ENCODE peak calls at places on chromosome 5, in four cellular contexts. T, H, S and N are unnamed samples.

GRCh38 chr5:127936439-127936972 is 147.1 kb upstream of the SLC12A2 start:
- DNase-seq in T (no peak), S (no peak), H (no peak), N (no peak)

GRCh38 chr5:177276886-177277285 is 26.6 kb downstream of the RAB24 start:
- DNase-seq in T (no peak), H (no peak), S (no peak), N (no peak)

GRCh38 chr5:133356386-133357331 is 255.7 kb downstream of the FSTL4 start:
- DNase-seq in H (peak; percentile 37), T (no peak), S (no peak), N (no peak)

GRCh38 chr5:1300581-1301083 is 5.8 kb upstream of the TERT start:
- DNase-seq in T (no peak), S (no peak), H (peak; percentile 37), N (no peak)

GRCh38 chr5:146494656-146495055 is 21.3 kb downstream of the GPR151 start:
- DNase-seq in T (no peak), H (no peak), S (no peak), N (no peak)

GRCh38 chr5:42620579-42621216 is 135.9 kb upstream of the CCDC152 start:
- DNase-seq in H (no peak), S (no peak), T (no peak), N (no peak)

GRCh38 chr5:147880461-147880860 is 1.9 kb downstream of the SCGB3A2 start:
- DNase-seq in T (no peak), S (no peak), H (no peak), N (no peak)

GRCh38 chr5:138696501-138696900 is 56.7 kb upstream of the CTNNA1 start:
- DNase-seq in S (no peak), T (no peak), H (no peak), N (no peak)

GRCh38 chr5:176748073-176748966 is 62.0 kb upstream of the UNC5A start:
- DNase-seq in H (peak; percentile 42), T (no peak), S (no peak), N (no peak)

GRCh38 chr5:18968966-18969365 is 1019.0 kb downstream of the CDH18 start:
- DNase-seq in T (no peak), H (no peak), S (no peak), N (no peak)

GRCh38 chr5:173670130-173670591 is 53.7 kb upstream of the BOD1 start:
- DNase-seq in H (no peak), S (no peak), T (no peak), N (no peak)

GRCh38 chr5:109394806-109395205 is 15.0 kb downstream of the PJA2 start:
- DNase-seq in T (no peak), S (no peak), H (no peak), N (no peak)

GRCh38 chr5:172322028-172322965 is 38.7 kb upstream of the UBTD2 start:
- DNase-seq in H (no peak), S (peak; percentile 15), T (no peak), N (no peak)

GRCh38 chr5:33241826-33242225 is 198.9 kb upstream of the TARS1 start:
- DNase-seq in H (no peak), T (no peak), S (no peak), N (no peak)

GRCh38 chr5:31811210-31811609 is 172.3 kb downstream of the PDZD2 start:
- DNase-seq in H (no peak), S (peak; percentile 17), T (no peak), N (no peak)

GRCh38 chr5:126831175-126831574 is 54.2 kb downstream of the LMNB1 start:
- DNase-seq in T (no peak), S (no peak), H (no peak), N (no peak)

GRCh38 chr5:150361301-150361700 is 3.8 kb downstream of the TCOF1 start:
- DNase-seq in S (no peak), H (no peak), T (peak; percentile 41), N (no peak)

GRCh38 chr5:72486371-72486770 is 20.8 kb downstream of the ZNF366 start:
- DNase-seq in T (no peak), S (no peak), H (no peak), N (no peak)

GRCh38 chr5:62284946-62285891 is 20.8 kb upstream of the KIF2A start:
- DNase-seq in S (no peak), T (peak; percentile 71), H (no peak), N (no peak)

GRCh38 chr5:109105631-109106267 is 304.0 kb downstream of the PJA2 start:
- DNase-seq in T (no peak), H (no peak), S (no peak), N (no peak)

GRCh38 chr5:59856324-59856723 is 37.2 kb downstream of the PDE4D start:
- DNase-seq in H (no peak), S (no peak), T (no peak), N (no peak)

GRCh38 chr5:851553-851952 is 767 bp upstream of the ZDHHC11 start:
- DNase-seq in T (no peak), H (no peak), S (no peak), N (no peak)

GRCh38 chr5:109759304-109759703 is 69.6 kb downstream of the MAN2A1 start:
- DNase-seq in S (no peak), H (no peak), T (no peak), N (no peak)

GRCh38 chr5:2905741-2906140 is 154.3 kb upstream of the IRX2 start:
- DNase-seq in T (no peak), S (no peak), H (peak; percentile 20), N (no peak)

GRCh38 chr5:51380603-51381207 is 2.5 kb upstream of the ISL1 start:
- DNase-seq in T (no peak), S (peak; percentile 6), H (no peak), N (no peak)

GRCh38 chr5:39732166-39732565 is 307.4 kb upstream of the DAB2 start:
- DNase-seq in T (no peak), H (no peak), S (no peak), N (no peak)

GRCh38 chr5:132464155-132464939 is 26.2 kb downstream of the IRF1 start:
- DNase-seq in S (no peak), T (no peak), H (no peak), N (no peak)

GRCh38 chr5:159104058-159104651 is 4.4 kb upstream of the EBF1 start:
- DNase-seq in H (peak; percentile 65), T (no peak), S (no peak), N (no peak)

GRCh38 chr5:139690385-139691274 is 42.5 kb downstream of the CXXC5 start:
- DNase-seq in T (no peak), S (no peak), H (peak; percentile 48), N (no peak)

GRCh38 chr5:86570427-86571083 is 47.2 kb upstream of the COX7C start:
- DNase-seq in T (no peak), S (peak; percentile 2), H (no peak), N (no peak)

DNA sequence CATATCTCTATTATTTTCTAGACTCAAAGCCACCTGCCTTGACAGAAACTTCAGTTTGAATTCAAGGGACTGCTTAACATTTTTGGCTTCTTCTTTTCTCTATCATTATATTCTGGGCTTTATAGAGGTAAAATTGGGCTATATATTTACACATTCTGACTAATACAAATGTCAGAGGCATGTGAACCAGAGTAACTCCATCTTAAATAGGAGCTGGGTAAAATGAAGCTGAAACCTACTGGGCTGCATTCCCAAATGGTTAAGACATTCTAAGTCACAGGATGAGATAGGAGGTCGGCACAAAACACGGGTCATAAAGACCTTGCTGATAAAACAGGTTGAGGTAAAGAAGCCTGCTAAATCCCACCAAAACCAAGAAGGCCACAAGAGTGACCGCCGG is 44.9 kb upstream of the COX7C start:
- DNase-seq in T (no peak), S (no peak), H (no peak), N (no peak)
- TF ChIP-seq POLR2AphosphoS5 in T (no peak), S (no peak), H (no peak), N (no peak)

DNA sequence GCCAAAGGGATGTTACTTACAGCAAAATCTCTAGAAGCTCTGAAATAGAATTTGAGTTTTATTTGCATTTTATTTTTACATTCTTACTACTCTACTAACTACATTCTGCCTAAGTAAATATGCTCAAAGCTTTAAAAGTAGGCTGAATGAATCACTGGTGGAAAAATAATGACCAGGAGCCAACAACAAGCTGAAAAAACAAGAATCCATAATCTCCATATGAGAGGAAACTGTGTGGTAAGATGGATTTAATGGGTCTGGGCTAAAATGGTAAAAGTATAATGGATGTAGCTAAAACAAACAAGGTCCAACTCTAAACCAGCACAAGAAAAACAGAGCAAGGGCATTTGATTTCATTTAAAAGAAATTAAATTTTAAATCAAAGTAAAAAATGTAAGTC is 525.8 kb upstream of the FTMT start:
- DNase-seq in T (no peak), S (no peak), H (no peak), N (no peak)
- TF ChIP-seq TAF1 in T (no peak), S (no peak), H (no peak), N (no peak)

DNA sequence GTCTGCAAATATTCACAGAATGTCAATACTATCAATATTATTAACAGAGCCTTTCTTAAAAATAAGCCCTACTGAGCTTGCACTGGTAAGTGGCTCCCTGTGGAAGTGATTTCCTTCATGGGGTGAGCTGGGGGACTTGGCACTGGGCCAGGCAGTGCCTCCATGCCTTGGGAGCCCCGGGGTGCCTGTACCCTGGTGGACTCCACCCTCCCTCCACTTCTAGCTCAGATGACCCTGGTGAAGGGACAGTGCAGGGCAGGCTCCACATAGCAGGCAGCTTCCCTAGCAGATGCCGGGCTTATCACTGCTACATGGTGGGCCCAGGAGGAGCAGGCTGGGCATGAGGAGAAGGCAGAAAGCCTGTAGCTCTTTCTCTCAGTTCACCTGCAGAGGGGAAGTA is 119.2 kb downstream of the DCP2 start:
- DNase-seq in H (no peak), T (no peak), S (no peak), N (no peak)
- TF ChIP-seq POLR2A in H (no peak), T (no peak), S (no peak), N (no peak)

GRCh38 chr5:160312960-160313734 is 783 bp upstream of the CCNJL start:
- DNase-seq in T (no peak), S (no peak), H (no peak), N (no peak)

GRCh38 chr5:160318409-160318808 is 6.0 kb upstream of the CCNJL start:
- DNase-seq in T (no peak), S (no peak), H (no peak), N (no peak)

GRCh38 chr5:160312139-160312959 is at the start of gene CCNJL:
- DNase-seq in S (peak; percentile 52), T (no peak), H (peak; percentile 92), N (peak; percentile 38)

GRCh38 chr5:160317447-160317846 is 5.1 kb upstream of the CCNJL start:
- DNase-seq in H (no peak), T (no peak), S (peak; percentile 55), N (no peak)

DNA sequence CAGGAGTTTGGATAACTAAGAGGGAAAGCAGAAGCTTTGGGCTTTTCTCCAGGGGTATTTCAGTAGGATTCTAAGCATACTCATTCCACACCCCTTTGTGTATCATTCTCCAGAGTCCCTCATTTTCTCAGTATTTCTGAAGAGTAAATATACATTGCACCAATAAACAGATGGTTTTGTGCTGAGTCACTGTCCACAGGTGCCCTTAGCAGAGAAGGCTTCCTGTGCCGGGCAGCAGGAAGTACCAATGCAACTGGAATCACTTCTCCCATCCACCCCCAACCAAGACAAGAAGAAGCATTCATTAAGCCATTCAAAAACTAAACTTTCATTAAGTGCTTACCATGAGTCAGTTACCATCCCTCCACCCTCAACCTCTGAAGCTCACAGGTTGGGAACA is 3.6 kb upstream of the CCNJL start:
- DNase-seq in H (no peak), S (peak; percentile 85), T (no peak), N (no peak)
- TF ChIP-seq POLR2AphosphoS5 in H (no peak), S (no peak), T (no peak), N (no peak)

GRCh38 chr5:116378007-116378831 is 196.4 kb downstream of the SEMA6A start:
- DNase-seq in T (no peak), S (no peak), H (no peak), N (no peak)
- TF ChIP-seq TAF1 in T (no peak), S (no peak), H (no peak), N (no peak)